ENCODE peak calls at places on chromosomes 13 and 19, in six cellular contexts. X, V, P, Z, K and E are unnamed samples.

GRCh38 chr19:18364826-18365528 is 21.0 kb upstream of the GDF15 start:
- DNase-seq in X (peak; percentile 16), V (no peak), P (peak; percentile 92), Z (peak; percentile 85), K (peak; percentile 95), E (peak; percentile 99)

GRCh38 chr13:49952168-49952567 is 16.0 kb upstream of the SPRYD7 start:
- DNase-seq in X (no peak), V (no peak), P (no peak), Z (no peak), K (no peak), E (no peak)

GRCh38 chr13:64397699-64398098 is 2832.4 kb downstream of the PCDH9 start:
- DNase-seq in X (no peak), V (no peak), P (no peak), Z (no peak), K (no peak), E (peak; percentile 18)

GRCh38 chr13:114318624-114319023 is 4.3 kb downstream of the CHAMP1 start:
- DNase-seq in X (no peak), V (no peak), P (no peak), Z (no peak), K (no peak), E (no peak)

GRCh38 chr13:113874579-113875428 is 10.9 kb upstream of the GAS6 start:
- DNase-seq in X (no peak), V (no peak), P (no peak), Z (no peak), K (no peak), E (no peak)

GRCh38 chr19:40141546-40141945 is 49.7 kb upstream of the MAP3K10 start:
- DNase-seq in X (no peak), V (no peak), P (no peak), Z (no peak), K (no peak), E (no peak)

GRCh38 chr13:111267784-111268183 is 52.7 kb upstream of the TEX29 start:
- DNase-seq in X (no peak), V (no peak), P (no peak), Z (no peak), K (no peak), E (no peak)

GRCh38 chr19:56141416-56141992 is 417 bp downstream of the ZNF444 start:
- DNase-seq in X (peak; percentile 76), V (peak; percentile 59), P (no peak), Z (peak; percentile 25), K (peak; percentile 53), E (no peak)

GRCh38 chr19:38180071-38180470 is 44.0 kb downstream of the DPF1 start:
- DNase-seq in X (no peak), V (no peak), P (no peak), Z (no peak), K (no peak), E (no peak)

GRCh38 chr19:483332-484072 is 12.8 kb upstream of the MADCAM1 start:
- DNase-seq in X (no peak), V (no peak), P (no peak), Z (no peak), K (no peak), E (no peak)

GRCh38 chr13:113001251-113002140 is 32.5 kb downstream of the MCF2L start:
- DNase-seq in X (no peak), V (peak; percentile 84), P (peak; percentile 68), Z (no peak), K (peak; percentile 53), E (no peak)

GRCh38 chr13:39612023-39612637 is 9.1 kb upstream of the LHFPL6 start:
- DNase-seq in X (peak; percentile 51), V (peak; percentile 82), P (peak; percentile 71), Z (peak; percentile 70), K (peak; percentile 93), E (peak; percentile 78)

GRCh38 chr13:37966266-37966665 is 96.7 kb upstream of the TRPC4 start:
- DNase-seq in X (no peak), V (no peak), P (no peak), Z (no peak), K (no peak), E (no peak)

GRCh38 chr13:73708393-73708985 is 425.7 kb downstream of the KLF12 start:
- DNase-seq in X (peak; percentile 62), V (peak; percentile 76), P (peak; percentile 45), Z (peak; percentile 24), K (peak; percentile 82), E (peak; percentile 70)

GRCh38 chr13:18943721-18944391 is 237.8 kb downstream of the TUBA3C start:
- DNase-seq in X (no peak), V (no peak), P (no peak), Z (no peak), K (no peak), E (no peak)

GRCh38 chr19:44603201-44603945 is 10.0 kb upstream of the IGSF23 start:
- DNase-seq in X (no peak), V (no peak), P (no peak), Z (peak; percentile 36), K (no peak), E (peak; percentile 18)

GRCh38 chr13:98201178-98201577 is 24.1 kb upstream of the RNF113B start:
- DNase-seq in X (no peak), V (no peak), P (no peak), Z (no peak), K (no peak), E (no peak)

GRCh38 chr19:18865973-18866799 is 29.8 kb downstream of the CERS1 start:
- DNase-seq in X (peak; percentile 29), V (peak; percentile 85), P (peak; percentile 67), Z (peak; percentile 61), K (peak; percentile 76), E (no peak)

GRCh38 chr13:100513171-100513570 is 75.4 kb downstream of the GGACT start:
- DNase-seq in X (no peak), V (no peak), P (no peak), Z (no peak), K (no peak), E (no peak)
- H3K4me3 ChIP-seq in X (no peak overlapping the region), V (no peak overlapping the region), P (no peak overlapping the region), Z (no peak overlapping the region), K (no peak overlapping the region), E (no peak overlapping the region)

GRCh38 chr13:41352935-41353801 is 42.1 kb downstream of the NAA16 start:
- DNase-seq in X (peak; percentile 47), V (peak; percentile 37), P (no peak), Z (no peak), K (peak; percentile 60), E (peak; percentile 44)
- TF ChIP-seq CTCF in X (peak; percentile 81), V (peak; percentile 89), P (peak; percentile 58), Z (peak; percentile 85), K (peak; percentile 71), E (peak; percentile 73)

GRCh38 chr13:51451134-51451466 is 1.7 kb downstream of the INTS6 start:
- DNase-seq in X (no peak), V (no peak), P (no peak), Z (no peak), K (no peak), E (no peak)

GRCh38 chr13:51452391-51453307 is at the start of gene INTS6:
- DNase-seq in X (peak; percentile 99), V (peak; percentile 100), P (peak; percentile 99), Z (peak; percentile 100), K (peak; percentile 99), E (peak; percentile 98)

GRCh38 chr13:51444922-51445321 is 7.9 kb downstream of the INTS6 start:
- DNase-seq in X (no peak), V (no peak), P (no peak), Z (no peak), K (no peak), E (no peak)

GRCh38 chr13:51451467-51452390 is 1.1 kb downstream of the INTS6 start:
- DNase-seq in X (peak; percentile 81), V (peak; percentile 93), P (peak; percentile 86), Z (peak; percentile 88), K (peak; percentile 88), E (no peak)

GRCh38 chr13:51449018-51449417 is 3.8 kb downstream of the INTS6 start:
- DNase-seq in X (no peak), V (no peak), P (no peak), Z (no peak), K (no peak), E (no peak)
- H3K4me3 ChIP-seq in X (no peak overlapping the region), V (peak overlapping the region; percentile 99), P (no peak overlapping the region), Z (no peak overlapping the region), K (no peak overlapping the region), E (no peak overlapping the region)

GRCh38 chr19:4976412-4977298 is 7.7 kb downstream of the KDM4B start:
- DNase-seq in X (no peak), V (peak; percentile 44), P (peak; percentile 53), Z (peak; percentile 47), K (peak; percentile 55), E (peak; percentile 87)
- TF ChIP-seq CTCF in X (peak; percentile 36), V (peak; percentile 39), P (no peak), Z (peak; percentile 49), K (no peak), E (peak; percentile 65)

DNA sequence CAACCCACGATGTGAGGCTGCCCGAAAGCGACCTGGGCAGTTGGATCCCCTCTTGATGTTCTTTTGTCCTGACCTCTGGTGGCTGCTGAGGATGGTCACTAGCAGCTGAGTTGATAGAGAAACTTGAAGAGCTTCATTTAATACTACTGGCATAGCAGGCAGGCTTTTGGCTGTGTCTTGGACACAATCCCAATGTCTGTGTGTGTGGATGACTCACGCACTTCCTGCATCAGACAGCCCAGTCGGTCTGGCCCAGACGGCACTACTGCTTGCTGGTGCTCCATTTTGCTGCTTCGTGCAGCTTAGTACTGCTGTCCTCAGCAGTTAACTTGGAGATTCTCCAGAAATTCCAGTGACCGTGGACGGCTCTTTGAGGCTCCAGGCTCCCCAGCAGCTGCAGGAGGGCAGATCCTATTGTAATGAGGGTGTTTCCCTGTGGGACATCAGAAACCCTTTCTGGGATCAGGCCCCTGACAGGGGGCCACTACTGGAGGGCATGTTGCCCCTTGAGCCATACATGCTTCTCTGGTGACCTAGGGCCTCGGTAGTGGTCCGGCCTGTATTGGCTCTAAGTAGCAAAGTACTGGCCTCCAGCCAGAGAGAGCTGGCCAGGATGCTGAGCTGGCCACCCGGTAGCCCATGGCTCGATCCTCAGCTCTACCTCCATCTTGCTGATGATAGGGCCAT is 4.5 kb downstream of the FPR3 start:
- DNase-seq in X (no peak), V (no peak), P (peak; percentile 39), Z (peak; percentile 89), K (peak; percentile 59), E (peak; percentile 92)
- H3K4me3 ChIP-seq in X (no peak overlapping the region), V (no peak overlapping the region), P (no peak overlapping the region), Z (no peak overlapping the region), K (no peak overlapping the region), E (no peak overlapping the region)

GRCh38 chr19:58519087-58519354 is 589 bp downstream of the ZBTB45 start:
- DNase-seq in X (peak; percentile 79), V (peak; percentile 89), P (peak; percentile 59), Z (peak; percentile 66), K (peak; percentile 67), E (no peak)
- TF ChIP-seq CTCF in X (peak; percentile 86), V (peak; percentile 55), P (peak; percentile 54), Z (no peak), K (peak; percentile 32), E (peak; percentile 86)

GRCh38 chr19:15105044-15105443 is 2.2 kb upstream of the SYDE1 start:
- DNase-seq in X (no peak), V (no peak), P (no peak), Z (no peak), K (no peak), E (no peak)
- H3K4me3 ChIP-seq in X (no peak overlapping the region), V (no peak overlapping the region), P (no peak overlapping the region), Z (no peak overlapping the region), K (no peak overlapping the region), E (no peak overlapping the region)